ENCODE peak calls at places on chromosomes 4 and X, in nine cellular contexts. Q, A, U, K, T, R, S, H and E are unnamed samples.

GRCh38 chrX:151743651-151744470 is 9.3 kb downstream of the CNGA2 start:
- DNase-seq in Q (no peak), A (no peak), U (no peak), K (no peak), T (no peak), R (no peak), S (no peak), H (no peak), E (no peak)

GRCh38 chrX:136975642-136976518 is 57.9 kb downstream of the GPR101 start:
- DNase-seq in Q (no peak), A (no peak), U (no peak), K (no peak), T (no peak), R (no peak), S (no peak), H (no peak), E (no peak)

GRCh38 chrX:13888284-13888683 is 71.4 kb upstream of the GPM6B start:
- DNase-seq in Q (no peak), A (no peak), U (no peak), K (no peak), T (no peak), R (no peak), S (no peak), H (no peak), E (no peak)

GRCh38 chrX:41047878-41048534 is 37.2 kb upstream of the USP9X start:
- DNase-seq in Q (no peak), A (no peak), U (no peak), K (no peak), T (no peak), R (no peak), S (no peak), H (no peak), E (no peak)

GRCh38 chr4:140691369-140691768 is 64.8 kb downstream of the TBC1D9 start:
- DNase-seq in Q (no peak), A (no peak), U (no peak), K (peak; percentile 22), T (peak; percentile 37), R (peak; percentile 14), S (no peak), H (no peak), E (no peak)

GRCh38 chr4:119207051-119207450 is 5.5 kb upstream of the USP53 start:
- DNase-seq in Q (no peak), A (no peak), U (no peak), K (peak; percentile 64), T (no peak), R (no peak), S (no peak), H (no peak), E (no peak)

GRCh38 chr4:77481856-77482255 is 123.8 kb upstream of the CXCL13 start:
- DNase-seq in Q (no peak), A (no peak), U (peak; percentile 44), K (peak; percentile 15), T (no peak), R (peak; percentile 70), S (peak; percentile 23), H (no peak), E (no peak)

GRCh38 chr4:1204828-1205591 is 32.6 kb upstream of the SPON2 start:
- DNase-seq in Q (peak; percentile 46), A (peak; percentile 8), U (no peak), K (no peak), T (no peak), R (no peak), S (no peak), H (no peak), E (no peak)

GRCh38 chrX:27336466-27337091 is 126.6 kb downstream of the PPP4R3C start:
- DNase-seq in Q (peak; percentile 21), A (peak; percentile 33), U (no peak), K (no peak), T (peak; percentile 63), R (peak; percentile 16), S (peak; percentile 34), H (no peak), E (peak; percentile 3)

GRCh38 chrX:73987166-73987565 is 316.8 kb upstream of the ZCCHC13 start:
- DNase-seq in Q (no peak), A (no peak), U (no peak), K (no peak), T (peak; percentile 12), R (peak; percentile 14), S (no peak), H (no peak), E (no peak)

GRCh38 chrX:57519578-57520118 is 72.2 kb upstream of the ZXDB start:
- DNase-seq in Q (no peak), A (no peak), U (no peak), K (no peak), T (no peak), R (no peak), S (no peak), H (no peak), E (no peak)

GRCh38 chr4:145130130-145130529 is 32.0 kb downstream of the ABCE1 start:
- DNase-seq in Q (no peak), A (no peak), U (no peak), K (no peak), T (no peak), R (no peak), S (no peak), H (no peak), E (no peak)

GRCh38 chrX:13142891-13143290 is 98.5 kb upstream of the FAM9C start:
- DNase-seq in Q (no peak), A (no peak), U (no peak), K (no peak), T (no peak), R (no peak), S (no peak), H (no peak), E (no peak)

GRCh38 chr4:6768539-6768905 is 14.0 kb upstream of the KIAA0232 start:
- DNase-seq in Q (peak; percentile 46), A (no peak), U (no peak), K (peak; percentile 43), T (no peak), R (no peak), S (no peak), H (no peak), E (peak; percentile 41)

GRCh38 chr4:98653006-98653405 is 5.4 kb downstream of the TSPAN5 start:
- DNase-seq in Q (no peak), A (no peak), U (peak; percentile 40), K (peak; percentile 89), T (no peak), R (no peak), S (no peak), H (no peak), E (no peak)